ENCODE peak calls at places on chromosomes 4 and X, in four cellular contexts. R, P, Z and N are unnamed samples.

GRCh38 chr4:75494563-75494962 is 19.6 kb downstream of the RCHY1 start:
- DNase-seq in Z (no peak), R (no peak), P (no peak), N (no peak)

GRCh38 chrX:129981207-129981553 is 1.3 kb upstream of the BCORL1 start:
- DNase-seq in R (no peak), P (no peak), Z (no peak), N (no peak)

GRCh38 chr4:41696131-41696530 is 52.4 kb downstream of the PHOX2B start:
- DNase-seq in R (no peak), P (no peak), Z (no peak), N (no peak)

GRCh38 chr4:118352843-118353373 is at the start of gene PRSS12:
- DNase-seq in R (peak; percentile 57), Z (no peak), P (peak; percentile 42), N (peak; percentile 28)

GRCh38 chrX:118534716-118535493 is 39.3 kb downstream of the DOCK11 start:
- DNase-seq in P (no peak), R (no peak), Z (no peak), N (no peak)

GRCh38 chr4:169583563-169583962 is 28.8 kb downstream of the NEK1 start:
- DNase-seq in P (no peak), Z (no peak), R (no peak), N (no peak)

GRCh38 chr4:116880625-116881024 is 204.8 kb downstream of the TRAM1L1 start:
- DNase-seq in P (no peak), R (no peak), Z (no peak), N (no peak)

GRCh38 chr4:118059397-118059796 is 25.1 kb downstream of the NDST3 start:
- DNase-seq in R (no peak), P (no peak), Z (no peak), N (no peak)

GRCh38 chrX:131827935-131828334 is 195.2 kb upstream of the STK26 start:
- DNase-seq in Z (no peak), R (no peak), P (peak; percentile 17), N (no peak)

GRCh38 chrX:9148626-9149385 is 114.9 kb upstream of the FAM9B start:
- DNase-seq in R (no peak), P (no peak), Z (no peak), N (no peak)

GRCh38 chr4:5554376-5554775 is 154.0 kb downstream of the EVC2 start:
- DNase-seq in Z (no peak), P (no peak), R (no peak), N (no peak)

GRCh38 chrX:103779156-103779555 is 2.5 kb downstream of the PLP1 start:
- DNase-seq in R (no peak), Z (no peak), P (no peak), N (no peak)

GRCh38 chrX:103774070-103774642 is 2.5 kb upstream of the PLP1 start:
- DNase-seq in R (peak; percentile 8), Z (no peak), P (no peak), N (peak; percentile 1)

GRCh38 chr4:77931452-77932135 is 69.0 kb downstream of the MRPL1 start:
- DNase-seq in Z (no peak), P (no peak), R (no peak), N (no peak)

GRCh38 chr4:40333921-40334352 is 1.2 kb upstream of the CHRNA9 start:
- DNase-seq in P (no peak), Z (no peak), R (peak; percentile 69), N (no peak)

GRCh38 chr4:67684839-67685531 is 16.0 kb downstream of the UBA6 start:
- DNase-seq in R (no peak), P (no peak), Z (no peak), N (no peak)

GRCh38 chr4:7902101-7902553 is 37.5 kb downstream of the AFAP1 start:
- DNase-seq in P (no peak), Z (no peak), R (no peak), N (no peak)

GRCh38 chrX:112477653-112478052 is 202.1 kb downstream of the LHFPL1 start:
- DNase-seq in Z (no peak), R (no peak), P (no peak), N (no peak)

GRCh38 chrX:112470551-112470950 is 209.2 kb downstream of the LHFPL1 start:
- DNase-seq in P (no peak), Z (no peak), R (no peak), N (no peak)

GRCh38 chrX:112473654-112474053 is 206.1 kb downstream of the LHFPL1 start:
- DNase-seq in P (no peak), Z (no peak), R (no peak), N (no peak)
- TF ChIP-seq TCF7L2 in P (no peak), Z (no peak), R (no peak), N (no peak)

GRCh38 chr4:13244342-13244905 is 239.7 kb downstream of the RAB28 start:
- DNase-seq in Z (no peak), R (no peak), P (no peak), N (no peak)

GRCh38 chr4:13243152-13243551 is 241.0 kb downstream of the RAB28 start:
- DNase-seq in Z (no peak), P (no peak), R (no peak), N (no peak)

GRCh38 chr4:13246107-13246506 is 238.0 kb downstream of the RAB28 start:
- DNase-seq in Z (no peak), P (no peak), R (no peak), N (no peak)

GRCh38 chr4:13248621-13249298 is 235.4 kb downstream of the RAB28 start:
- DNase-seq in P (no peak), R (peak; percentile 8), Z (no peak), N (peak; percentile 13)
- TF ChIP-seq TCF7L2 in P (no peak), R (no peak), Z (no peak), N (no peak)

DNA sequence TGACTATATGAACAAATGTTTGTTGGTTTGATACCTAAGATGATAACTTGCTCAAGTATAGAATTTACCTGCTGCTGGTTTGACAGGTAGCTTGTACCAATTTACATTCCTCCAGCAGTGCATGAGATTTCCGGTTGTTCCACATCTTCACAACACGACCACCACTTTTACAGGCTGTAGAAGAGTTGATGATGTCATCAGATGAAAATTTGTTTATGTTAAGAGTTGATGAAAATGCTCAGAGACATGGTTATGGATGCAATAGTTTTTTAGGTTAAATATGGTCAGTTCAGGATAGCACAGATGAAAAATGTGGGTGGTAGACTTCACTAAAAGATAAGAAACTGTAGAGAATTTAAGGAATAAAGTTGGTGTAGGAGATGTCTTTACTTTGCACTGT is 468.3 kb downstream of the PCDH18 start:
- DNase-seq in P (no peak), Z (no peak), R (no peak), N (no peak)
- TF ChIP-seq TCF7L2 in P (no peak), Z (no peak), R (no peak), N (no peak)

GRCh38 chrX:4550018-4550417 is 836.6 kb upstream of the PRKX start:
- DNase-seq in Z (no peak), P (no peak), R (no peak), N (no peak)

DNA sequence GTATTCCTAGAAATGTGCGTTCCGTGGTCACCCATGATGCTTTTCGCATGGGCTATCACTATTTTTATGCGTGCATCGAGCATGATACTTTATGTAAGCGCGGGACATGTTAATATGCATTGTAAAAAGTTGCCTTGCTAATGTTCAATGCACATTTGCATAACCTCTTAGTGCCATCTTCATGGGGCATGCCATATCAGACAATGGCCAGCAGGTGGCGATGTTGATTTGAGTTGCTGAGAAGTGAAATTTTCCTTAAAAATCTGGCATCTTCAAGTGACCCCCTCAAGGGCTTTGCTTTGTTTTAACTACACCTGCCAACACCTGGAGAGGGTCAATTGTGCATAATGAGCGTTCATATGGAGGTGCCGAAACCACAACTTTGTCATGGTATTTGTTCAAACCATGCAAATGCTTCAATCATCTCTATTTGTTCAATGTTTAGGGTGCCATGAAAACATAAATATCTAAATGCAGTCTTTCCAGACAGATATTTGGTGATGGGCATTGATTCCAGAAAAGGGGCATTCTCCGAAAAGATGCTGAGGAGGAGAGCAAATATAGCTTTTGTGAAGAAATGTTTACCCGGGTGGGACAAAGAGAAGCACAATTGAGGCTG is 833.9 kb upstream of the PRKX start:
- DNase-seq in P (peak; percentile 43), R (peak; percentile 16), Z (peak; percentile 22), N (peak; percentile 8)
- TF ChIP-seq TCF7L2 in P (no peak), R (no peak), Z (no peak), N (no peak)

DNA sequence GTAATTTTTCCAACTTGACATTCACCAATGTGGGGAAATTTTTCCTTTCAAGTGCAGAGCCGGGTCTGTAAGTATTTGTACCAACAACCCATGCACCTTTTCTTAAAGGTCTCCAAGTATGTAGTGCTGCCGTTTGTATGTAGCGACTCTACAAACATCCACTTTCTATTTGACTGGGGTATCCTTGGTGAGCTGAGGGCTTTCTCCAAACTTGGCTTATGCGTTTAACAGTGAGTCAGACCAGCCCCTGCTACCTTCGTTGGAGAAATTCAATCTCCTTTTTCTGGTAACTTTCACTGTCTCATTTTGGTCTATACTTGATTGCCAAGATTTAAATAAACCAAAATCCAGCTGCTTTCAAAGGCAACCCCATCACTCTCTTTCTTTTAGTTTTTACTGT is 34.9 kb downstream of the MGST2 start:
- DNase-seq in P (peak; percentile 2), Z (no peak), R (no peak), N (no peak)
- TF ChIP-seq TCF7L2 in P (no peak), Z (no peak), R (no peak), N (no peak)

DNA sequence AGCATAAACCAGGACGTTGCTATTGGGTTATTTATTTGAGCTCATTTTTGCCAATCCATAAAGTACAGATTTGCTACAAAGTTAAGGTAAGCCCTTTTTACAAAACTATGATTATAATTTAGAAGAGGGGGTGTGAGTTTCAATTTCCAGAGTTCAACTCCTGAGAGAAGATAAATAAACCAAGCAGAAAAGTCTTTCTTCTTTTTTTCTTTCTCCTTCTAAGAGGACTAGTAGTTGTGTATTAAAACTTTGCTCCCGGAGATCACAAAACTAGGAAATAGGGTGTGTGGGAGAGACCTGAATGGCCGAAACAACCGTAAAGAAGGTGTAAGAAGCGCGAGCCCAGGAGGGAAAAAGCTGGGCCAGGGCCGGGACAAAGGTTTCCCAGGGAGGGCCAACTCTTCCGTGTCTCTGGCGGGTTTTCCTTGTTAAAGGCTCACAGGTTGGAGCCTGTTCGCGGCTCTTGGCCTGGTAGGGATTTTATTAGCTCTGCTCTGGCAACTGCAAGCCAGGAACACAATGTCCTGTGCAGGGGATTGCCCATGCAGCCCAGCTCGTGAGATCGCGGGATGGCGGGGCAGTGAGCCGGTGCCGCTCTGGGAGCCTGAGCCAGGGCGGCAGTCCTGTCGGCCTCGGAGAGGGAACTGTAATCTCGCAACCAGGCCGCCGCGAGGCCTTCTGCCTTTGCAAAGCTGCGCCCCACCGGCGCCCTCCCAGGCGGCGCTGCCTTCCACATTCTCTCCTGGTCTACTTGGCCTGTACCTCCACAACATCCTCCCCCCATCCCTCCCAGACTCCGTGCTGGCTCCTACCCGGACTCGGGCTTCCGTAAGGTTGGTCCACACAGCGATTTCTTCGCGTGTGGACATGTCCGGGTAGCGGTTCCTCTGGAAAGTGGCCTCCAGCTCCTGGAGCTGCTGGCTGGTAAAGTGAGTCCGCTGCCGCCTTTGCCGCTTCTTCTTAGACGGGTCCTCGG is 2.2 kb downstream of the PITX2 start:
- DNase-seq in R (no peak), Z (no peak), P (no peak), N (no peak)
- TF ChIP-seq TCF7L2 in R (no peak), Z (no peak), P (no peak), N (no peak)